ENCODE peak calls at places on chromosomes 2 and 18, in four cellular contexts. One of them, this sample, is unnamed.

GRCh38 chr2:165825041-165825440 is 31.0 kb upstream of the GALNT3 start:
- DNase-seq in PC-9: no peak
- DNase-seq in small intestine: no peak
- DNase-seq in heart left ventricle: no peak
- DNase-seq in this sample: no peak

GRCh38 chr2:120283649-120284048 is 31.0 kb downstream of the RALB start:
- DNase-seq in PC-9: no peak
- DNase-seq in small intestine: no peak
- DNase-seq in heart left ventricle: no peak
- DNase-seq in this sample: no peak

GRCh38 chr2:109374548-109375130 is 239.1 kb downstream of the SEPTIN10 start:
- DNase-seq in PC-9: no peak
- DNase-seq in small intestine: no peak
- DNase-seq in heart left ventricle: no peak
- DNase-seq in this sample: no peak

GRCh38 chr2:195662138-195662537 is 5.1 kb downstream of the SLC39A10 start:
- DNase-seq in PC-9: no peak
- DNase-seq in small intestine: no peak
- DNase-seq in heart left ventricle: no peak
- DNase-seq in this sample: no peak

GRCh38 chr2:190726255-190726654 is 77.4 kb downstream of the NAB1 start:
- DNase-seq in PC-9: no peak
- DNase-seq in small intestine: no peak
- DNase-seq in heart left ventricle: no peak
- DNase-seq in this sample: no peak

GRCh38 chr2:119723121-119723635 is 36.5 kb upstream of the PTPN4 start:
- DNase-seq in PC-9: no peak
- DNase-seq in small intestine: no peak
- DNase-seq in heart left ventricle: no peak
- DNase-seq in this sample: no peak

GRCh38 chr2:30509716-30510115 is 62.7 kb downstream of the LCLAT1 start:
- DNase-seq in PC-9: no peak
- DNase-seq in small intestine: no peak
- DNase-seq in heart left ventricle: no peak
- DNase-seq in this sample: no peak

GRCh38 chr2:148720501-148720998 is 76.0 kb downstream of the EPC2 start:
- DNase-seq in PC-9: no peak
- DNase-seq in small intestine: peak
- DNase-seq in heart left ventricle: peak
- DNase-seq in this sample: peak

GRCh38 chr18:2186967-2187366 is 384.3 kb downstream of the METTL4 start:
- DNase-seq in PC-9: no peak
- DNase-seq in small intestine: no peak
- DNase-seq in heart left ventricle: no peak
- DNase-seq in this sample: no peak

GRCh38 chr2:108034843-108035242 is 48.5 kb downstream of the SLC5A7 start:
- DNase-seq in PC-9: no peak
- DNase-seq in small intestine: no peak
- DNase-seq in heart left ventricle: no peak
- DNase-seq in this sample: no peak

GRCh38 chr2:108640731-108641130 is 78.6 kb upstream of the RANBP2 start:
- DNase-seq in PC-9: peak
- DNase-seq in small intestine: no peak
- DNase-seq in heart left ventricle: no peak
- DNase-seq in this sample: no peak

GRCh38 chr18:42477261-42477660 is 522.2 kb downstream of the PIK3C3 start:
- DNase-seq in PC-9: no peak
- DNase-seq in small intestine: no peak
- DNase-seq in heart left ventricle: no peak
- DNase-seq in this sample: no peak

GRCh38 chr2:60068755-60069154 is 484.7 kb downstream of the BCL11A start:
- DNase-seq in PC-9: no peak
- DNase-seq in small intestine: no peak
- DNase-seq in heart left ventricle: no peak
- DNase-seq in this sample: no peak

GRCh38 chr2:19300961-19301360 is 57.5 kb downstream of the OSR1 start:
- DNase-seq in PC-9: no peak
- DNase-seq in small intestine: no peak
- DNase-seq in heart left ventricle: no peak
- DNase-seq in this sample: no peak

GRCh38 chr18:46756559-46757201 is at the start of gene ST8SIA5:
- DNase-seq in PC-9: peak
- DNase-seq in small intestine: no peak
- DNase-seq in heart left ventricle: no peak
- DNase-seq in this sample: no peak

GRCh38 chr2:105755895-105756294 is 11.2 kb downstream of the NCK2 start:
- DNase-seq in PC-9: no peak
- DNase-seq in small intestine: no peak
- DNase-seq in heart left ventricle: no peak
- DNase-seq in this sample: no peak

GRCh38 chr2:137048455-137048854 is 283.1 kb downstream of the THSD7B start:
- DNase-seq in PC-9: no peak
- DNase-seq in small intestine: no peak
- DNase-seq in heart left ventricle: no peak
- DNase-seq in this sample: no peak

GRCh38 chr2:14601070-14601770 is 31.3 kb upstream of the LRATD1 start:
- DNase-seq in PC-9: no peak
- DNase-seq in small intestine: peak
- DNase-seq in heart left ventricle: no peak
- DNase-seq in this sample: no peak

GRCh38 chr18:35352283-35352682 is 8.1 kb upstream of the ZNF24 start:
- DNase-seq in PC-9: no peak
- DNase-seq in small intestine: no peak
- DNase-seq in heart left ventricle: no peak
- DNase-seq in this sample: no peak

GRCh38 chr2:68320118-68320641 is 431 bp upstream of the CNRIP1 start:
- DNase-seq in PC-9: no peak
- DNase-seq in small intestine: no peak
- DNase-seq in heart left ventricle: no peak
- DNase-seq in this sample: peak

GRCh38 chr2:52498062-52498750 is 1269.4 kb upstream of the CHAC2 start:
- DNase-seq in PC-9: no peak
- DNase-seq in small intestine: no peak
- DNase-seq in heart left ventricle: no peak
- DNase-seq in this sample: no peak

GRCh38 chr2:16553222-16553621 is 112.4 kb downstream of the CYRIA start:
- DNase-seq in PC-9: peak
- DNase-seq in small intestine: peak
- DNase-seq in heart left ventricle: no peak
- DNase-seq in this sample: peak

GRCh38 chr18:48502906-48503305 is 35.9 kb upstream of the CTIF start:
- DNase-seq in PC-9: no peak
- DNase-seq in small intestine: no peak
- DNase-seq in heart left ventricle: no peak
- DNase-seq in this sample: no peak

GRCh38 chr2:191479680-191480023 is 198.3 kb upstream of the NABP1 start:
- DNase-seq in PC-9: no peak
- DNase-seq in small intestine: no peak
- DNase-seq in heart left ventricle: no peak
- DNase-seq in this sample: no peak

GRCh38 chr2:240919786-240920782 is 13.9 kb downstream of the CROCC2 start:
- DNase-seq in PC-9: no peak
- DNase-seq in small intestine: no peak
- DNase-seq in heart left ventricle: peak
- DNase-seq in this sample: peak

GRCh38 chr18:38923136-38923535 is 1357.5 kb upstream of the CELF4 start:
- DNase-seq in PC-9: no peak
- DNase-seq in small intestine: no peak
- DNase-seq in heart left ventricle: no peak
- DNase-seq in this sample: no peak

GRCh38 chr18:48825101-48825745 is 125.5 kb downstream of the SMAD7 start:
- DNase-seq in PC-9: no peak
- DNase-seq in small intestine: no peak
- DNase-seq in heart left ventricle: no peak
- DNase-seq in this sample: peak

GRCh38 chr18:31245820-31246219 is 72.1 kb upstream of the DSG1 start:
- DNase-seq in PC-9: no peak
- DNase-seq in small intestine: no peak
- DNase-seq in heart left ventricle: no peak
- DNase-seq in this sample: no peak

GRCh38 chr2:168145011-168145410 is 102.4 kb downstream of the STK39 start:
- DNase-seq in PC-9: no peak
- DNase-seq in small intestine: no peak
- DNase-seq in heart left ventricle: no peak
- DNase-seq in this sample: no peak

GRCh38 chr18:68676913-68677312 is 38.0 kb downstream of the TMX3 start:
- DNase-seq in PC-9: no peak
- DNase-seq in small intestine: peak
- DNase-seq in heart left ventricle: no peak
- DNase-seq in this sample: no peak

GRCh38 chr2:70084973-70085710 is 2.1 kb upstream of the PCBP1 start:
- DNase-seq in PC-9: peak
- DNase-seq in small intestine: peak
- DNase-seq in heart left ventricle: no peak
- DNase-seq in this sample: peak

DNA sequence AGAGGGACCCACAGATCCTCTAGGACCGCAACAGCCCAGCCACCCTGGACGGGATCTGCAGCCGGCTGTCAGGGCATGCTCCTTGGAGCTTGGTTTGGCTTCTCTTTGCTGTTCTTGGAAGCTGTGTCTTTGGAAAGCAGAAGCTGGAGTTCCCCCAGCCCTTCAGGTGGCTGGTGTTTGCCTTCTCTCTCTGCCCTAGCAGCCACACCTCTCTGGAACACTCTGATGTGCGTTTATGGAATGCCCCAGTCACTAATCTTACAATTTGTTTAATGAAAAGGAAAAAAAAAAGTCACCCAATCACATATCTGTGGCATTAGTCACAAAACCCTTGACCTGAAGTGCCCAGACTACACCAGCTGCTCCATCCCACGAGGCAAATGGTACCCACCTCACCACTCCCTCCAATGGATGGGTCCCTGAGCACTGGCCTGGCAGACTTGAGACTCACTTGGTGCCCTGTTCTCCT is 70.3 kb upstream of the DAPL1 start:
- DNase-seq in PC-9: peak
- DNase-seq in small intestine: peak
- DNase-seq in heart left ventricle: no peak
- DNase-seq in this sample: no peak
- H3K27ac ChIP-seq in PC-9: peak
- H3K27ac ChIP-seq in small intestine: peak
- H3K27ac ChIP-seq in heart left ventricle: no peak
- H3K27ac ChIP-seq in this sample: no peak

DNA sequence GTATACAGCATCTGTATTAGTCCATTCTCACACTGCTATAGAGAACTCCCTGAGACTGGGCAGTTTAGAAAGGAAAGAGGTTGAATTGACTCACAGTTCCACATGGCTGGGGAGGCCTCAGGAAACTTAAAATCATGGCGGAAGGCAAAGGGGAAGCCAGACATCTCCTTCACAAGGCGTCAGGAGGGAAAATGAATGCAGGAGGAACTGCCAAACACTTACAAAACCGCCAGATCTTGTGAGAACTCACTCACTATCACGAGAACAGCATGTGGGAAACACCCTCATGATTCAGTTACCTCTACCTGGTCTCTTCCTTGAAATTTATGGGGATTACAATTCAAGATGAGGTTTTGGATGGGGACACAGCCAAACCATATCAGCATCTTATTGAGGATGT is 25.4 kb downstream of the MAP4K4 start:
- DNase-seq in PC-9: no peak
- DNase-seq in small intestine: no peak
- DNase-seq in heart left ventricle: no peak
- DNase-seq in this sample: no peak
- H3K27ac ChIP-seq in PC-9: no peak
- H3K27ac ChIP-seq in small intestine: no peak
- H3K27ac ChIP-seq in heart left ventricle: no peak
- H3K27ac ChIP-seq in this sample: no peak

DNA sequence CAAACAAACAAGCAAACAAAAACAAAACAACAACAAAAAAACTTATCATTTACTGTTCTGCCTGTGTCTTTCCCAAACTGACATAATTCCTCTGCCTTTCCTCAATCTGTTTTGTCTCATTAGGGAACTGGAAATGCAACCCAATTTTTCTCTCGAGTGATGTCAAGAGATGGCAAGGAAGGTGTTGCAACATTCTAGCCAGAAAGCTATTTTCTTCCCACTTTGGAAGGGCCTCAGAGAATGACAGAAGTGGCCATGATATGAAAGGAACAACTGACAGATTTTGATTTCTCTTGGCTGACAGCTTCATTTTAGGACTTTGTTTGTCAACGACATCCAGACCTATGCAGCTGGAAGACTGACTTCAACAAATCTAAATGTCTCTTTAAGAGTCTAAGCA is 24.7 kb downstream of the RND3 start:
- DNase-seq in PC-9: no peak
- DNase-seq in small intestine: no peak
- DNase-seq in heart left ventricle: no peak
- DNase-seq in this sample: no peak
- H3K27ac ChIP-seq in PC-9: no peak
- H3K27ac ChIP-seq in small intestine: no peak
- H3K27ac ChIP-seq in heart left ventricle: no peak
- H3K27ac ChIP-seq in this sample: no peak

GRCh38 chr2:174607584-174607983 is 10.0 kb upstream of the WIPF1 start:
- DNase-seq in PC-9: no peak
- DNase-seq in small intestine: no peak
- DNase-seq in heart left ventricle: no peak
- DNase-seq in this sample: no peak

GRCh38 chr2:174608866-174609214 is 11.2 kb upstream of the WIPF1 start:
- DNase-seq in PC-9: no peak
- DNase-seq in small intestine: no peak
- DNase-seq in heart left ventricle: no peak
- DNase-seq in this sample: no peak

GRCh38 chr2:174607989-174608865 is 10.6 kb upstream of the WIPF1 start:
- DNase-seq in PC-9: no peak
- DNase-seq in small intestine: no peak
- DNase-seq in heart left ventricle: no peak
- DNase-seq in this sample: no peak

GRCh38 chr2:174605687-174606086 is 8.1 kb upstream of the WIPF1 start:
- DNase-seq in PC-9: no peak
- DNase-seq in small intestine: no peak
- DNase-seq in heart left ventricle: no peak
- DNase-seq in this sample: no peak

DNA sequence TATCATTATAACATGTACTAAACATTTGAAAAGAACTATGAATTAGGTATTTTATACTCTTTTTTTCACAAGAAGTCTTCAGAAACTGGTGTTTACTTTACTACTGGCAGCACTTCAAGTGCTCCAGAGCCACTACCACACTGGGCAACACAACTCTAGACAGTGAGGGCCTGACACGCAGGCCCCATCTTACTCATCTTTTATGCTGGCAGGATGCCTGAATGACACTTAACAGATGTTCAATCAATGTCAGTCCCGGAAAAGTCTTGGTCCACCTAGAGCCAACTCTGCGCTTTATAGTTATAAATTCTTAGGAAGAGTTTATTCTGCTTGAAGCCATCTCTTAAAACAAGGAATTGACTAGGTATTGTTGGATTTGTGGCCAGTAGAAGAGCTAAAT is 8.7 kb upstream of the WIPF1 start:
- DNase-seq in PC-9: no peak
- DNase-seq in small intestine: no peak
- DNase-seq in heart left ventricle: no peak
- DNase-seq in this sample: no peak
- H3K27ac ChIP-seq in PC-9: no peak
- H3K27ac ChIP-seq in small intestine: no peak
- H3K27ac ChIP-seq in heart left ventricle: peak
- H3K27ac ChIP-seq in this sample: peak